ENCODE peak calls at places on chromosomes 2 and 18, in four cellular contexts. One of them, this sample, is unnamed.

GRCh38 chr18:5298156-5298852 is 2.8 kb upstream of the ZBTB14 start:
- DNase-seq in heart right ventricle: no peak
- DNase-seq in trophoblast cell: no peak
- DNase-seq in CD4-positive, alpha-beta memory T cell: no peak
- DNase-seq in this sample: no peak

GRCh38 chr2:41949541-41950439 is 98.0 kb upstream of the PKDCC start:
- DNase-seq in heart right ventricle: no peak
- DNase-seq in trophoblast cell: no peak
- DNase-seq in CD4-positive, alpha-beta memory T cell: no peak
- DNase-seq in this sample: no peak

GRCh38 chr2:15271941-15272340 is 289.2 kb downstream of the NBAS start:
- DNase-seq in heart right ventricle: no peak
- DNase-seq in trophoblast cell: no peak
- DNase-seq in CD4-positive, alpha-beta memory T cell: no peak
- DNase-seq in this sample: no peak

GRCh38 chr2:217970206-217970605 is 32.6 kb downstream of the TNS1 start:
- DNase-seq in heart right ventricle: no peak
- DNase-seq in trophoblast cell: no peak
- DNase-seq in CD4-positive, alpha-beta memory T cell: no peak
- DNase-seq in this sample: no peak

GRCh38 chr2:75466708-75467311 is 93.9 kb downstream of the EVA1A start:
- DNase-seq in heart right ventricle: no peak
- DNase-seq in trophoblast cell: peak; percentile 24
- DNase-seq in CD4-positive, alpha-beta memory T cell: no peak
- DNase-seq in this sample: peak; percentile 15

GRCh38 chr2:24330161-24330560 is 30.2 kb downstream of the ITSN2 start:
- DNase-seq in heart right ventricle: no peak
- DNase-seq in trophoblast cell: no peak
- DNase-seq in CD4-positive, alpha-beta memory T cell: no peak
- DNase-seq in this sample: peak; percentile 47

GRCh38 chr2:17355608-17356329 is 162.5 kb downstream of the RAD51AP2 start:
- DNase-seq in heart right ventricle: no peak
- DNase-seq in trophoblast cell: no peak
- DNase-seq in CD4-positive, alpha-beta memory T cell: no peak
- DNase-seq in this sample: no peak

GRCh38 chr2:173415663-173416469 is 61.2 kb downstream of the CDCA7 start:
- DNase-seq in heart right ventricle: no peak
- DNase-seq in trophoblast cell: no peak
- DNase-seq in CD4-positive, alpha-beta memory T cell: no peak
- DNase-seq in this sample: no peak

GRCh38 chr2:226796012-226796839 is 3.4 kb downstream of the IRS1 start:
- DNase-seq in heart right ventricle: peak; percentile 25
- DNase-seq in trophoblast cell: no peak
- DNase-seq in CD4-positive, alpha-beta memory T cell: no peak
- DNase-seq in this sample: peak; percentile 9

GRCh38 chr2:158478237-158478636 is 21.5 kb downstream of the PKP4 start:
- DNase-seq in heart right ventricle: no peak
- DNase-seq in trophoblast cell: no peak
- DNase-seq in CD4-positive, alpha-beta memory T cell: no peak
- DNase-seq in this sample: no peak

GRCh38 chr2:166127217-166128155 is at the start of gene SCN1A:
- DNase-seq in heart right ventricle: no peak
- DNase-seq in trophoblast cell: no peak
- DNase-seq in CD4-positive, alpha-beta memory T cell: peak; percentile 24
- DNase-seq in this sample: peak; percentile 9

GRCh38 chr2:127690696-127691095 is 10.6 kb upstream of the SFT2D3 start:
- DNase-seq in heart right ventricle: no peak
- DNase-seq in trophoblast cell: no peak
- DNase-seq in CD4-positive, alpha-beta memory T cell: no peak
- DNase-seq in this sample: no peak

GRCh38 chr2:182504903-182505302 is 78.1 kb upstream of the PDE1A start:
- DNase-seq in heart right ventricle: no peak
- DNase-seq in trophoblast cell: peak; percentile 74
- DNase-seq in CD4-positive, alpha-beta memory T cell: no peak
- DNase-seq in this sample: no peak

GRCh38 chr2:159200498-159200897 is 86.0 kb downstream of the WDSUB1 start:
- DNase-seq in heart right ventricle: no peak
- DNase-seq in trophoblast cell: no peak
- DNase-seq in CD4-positive, alpha-beta memory T cell: no peak
- DNase-seq in this sample: no peak

GRCh38 chr2:85189606-85190270 is 56.5 kb downstream of the TCF7L1 start:
- DNase-seq in heart right ventricle: no peak
- DNase-seq in trophoblast cell: no peak
- DNase-seq in CD4-positive, alpha-beta memory T cell: no peak
- DNase-seq in this sample: no peak

GRCh38 chr18:62505669-62506494 is 16.9 kb upstream of the ZCCHC2 start:
- DNase-seq in heart right ventricle: no peak
- DNase-seq in trophoblast cell: no peak
- DNase-seq in CD4-positive, alpha-beta memory T cell: peak; percentile 46
- DNase-seq in this sample: peak; percentile 57

GRCh38 chr2:191811807-191812602 is 34.9 kb downstream of the CAVIN2 start:
- DNase-seq in heart right ventricle: peak; percentile 36
- DNase-seq in trophoblast cell: peak; percentile 52
- DNase-seq in CD4-positive, alpha-beta memory T cell: peak; percentile 5
- DNase-seq in this sample: no peak

GRCh38 chr2:167215595-167215994 is 327.3 kb downstream of the XIRP2 start:
- DNase-seq in heart right ventricle: no peak
- DNase-seq in trophoblast cell: no peak
- DNase-seq in CD4-positive, alpha-beta memory T cell: no peak
- DNase-seq in this sample: no peak

GRCh38 chr2:180161415-180161814 is 154.3 kb upstream of the CWC22 start:
- DNase-seq in heart right ventricle: no peak
- DNase-seq in trophoblast cell: no peak
- DNase-seq in CD4-positive, alpha-beta memory T cell: no peak
- DNase-seq in this sample: no peak

GRCh38 chr2:169933124-169933711 is 106.0 kb downstream of the UBR3 start:
- DNase-seq in heart right ventricle: no peak
- DNase-seq in trophoblast cell: no peak
- DNase-seq in CD4-positive, alpha-beta memory T cell: no peak
- DNase-seq in this sample: no peak

GRCh38 chr2:60450488-60450887 is 103.0 kb downstream of the BCL11A start:
- DNase-seq in heart right ventricle: no peak
- DNase-seq in trophoblast cell: no peak
- DNase-seq in CD4-positive, alpha-beta memory T cell: no peak
- DNase-seq in this sample: no peak
- H3K4me3 ChIP-seq in heart right ventricle: no peak overlapping the region
- H3K4me3 ChIP-seq in trophoblast cell: no peak overlapping the region
- H3K4me3 ChIP-seq in CD4-positive, alpha-beta memory T cell: no peak overlapping the region
- H3K4me3 ChIP-seq in this sample: no peak overlapping the region

GRCh38 chr2:205696541-205697441 is 14.5 kb downstream of the NRP2 start:
- DNase-seq in heart right ventricle: no peak
- DNase-seq in trophoblast cell: peak; percentile 66
- DNase-seq in CD4-positive, alpha-beta memory T cell: no peak
- DNase-seq in this sample: no peak

GRCh38 chr2:205701509-205701908 is 19.2 kb downstream of the NRP2 start:
- DNase-seq in heart right ventricle: no peak
- DNase-seq in trophoblast cell: no peak
- DNase-seq in CD4-positive, alpha-beta memory T cell: no peak
- DNase-seq in this sample: no peak

GRCh38 chr2:205700331-205701132 is 18.2 kb downstream of the NRP2 start:
- DNase-seq in heart right ventricle: no peak
- DNase-seq in trophoblast cell: no peak
- DNase-seq in CD4-positive, alpha-beta memory T cell: no peak
- DNase-seq in this sample: no peak

GRCh38 chr2:205699554-205700289 is 17.4 kb downstream of the NRP2 start:
- DNase-seq in heart right ventricle: no peak
- DNase-seq in trophoblast cell: no peak
- DNase-seq in CD4-positive, alpha-beta memory T cell: no peak
- DNase-seq in this sample: no peak

GRCh38 chr2:205698556-205699282 is 16.4 kb downstream of the NRP2 start:
- DNase-seq in heart right ventricle: no peak
- DNase-seq in trophoblast cell: no peak
- DNase-seq in CD4-positive, alpha-beta memory T cell: no peak
- DNase-seq in this sample: no peak
- H3K4me3 ChIP-seq in heart right ventricle: no peak overlapping the region
- H3K4me3 ChIP-seq in trophoblast cell: no peak overlapping the region
- H3K4me3 ChIP-seq in CD4-positive, alpha-beta memory T cell: no peak overlapping the region
- H3K4me3 ChIP-seq in this sample: no peak overlapping the region

DNA sequence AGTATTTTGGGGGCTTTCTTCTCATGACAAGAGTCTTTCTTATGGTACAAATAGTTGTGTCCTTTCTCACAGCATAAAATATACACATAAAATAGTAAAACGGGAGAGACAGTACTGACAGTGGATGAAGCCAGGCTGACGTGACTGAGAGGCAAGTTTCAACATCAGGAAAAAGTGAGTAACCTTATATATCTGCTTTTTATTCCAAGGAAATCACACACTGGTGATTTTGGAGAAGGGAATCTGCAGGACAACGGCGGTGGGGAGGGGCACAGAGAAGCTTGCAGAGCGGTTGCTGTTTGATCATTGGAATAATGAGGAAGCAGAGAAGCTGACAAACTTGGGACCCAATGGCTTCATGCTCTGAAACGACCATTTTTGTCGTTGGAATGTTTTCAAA is 130.6 kb upstream of the ZNF236 start:
- DNase-seq in heart right ventricle: no peak
- DNase-seq in trophoblast cell: no peak
- DNase-seq in CD4-positive, alpha-beta memory T cell: no peak
- DNase-seq in this sample: no peak
- H3K4me3 ChIP-seq in heart right ventricle: no peak overlapping the region
- H3K4me3 ChIP-seq in trophoblast cell: no peak overlapping the region
- H3K4me3 ChIP-seq in CD4-positive, alpha-beta memory T cell: no peak overlapping the region
- H3K4me3 ChIP-seq in this sample: no peak overlapping the region

GRCh38 chr2:241482126-241482525 is 26.3 kb downstream of the STK25 start:
- DNase-seq in heart right ventricle: no peak
- DNase-seq in trophoblast cell: no peak
- DNase-seq in CD4-positive, alpha-beta memory T cell: no peak
- DNase-seq in this sample: no peak
- H3K4me3 ChIP-seq in heart right ventricle: no peak overlapping the region
- H3K4me3 ChIP-seq in trophoblast cell: no peak overlapping the region
- H3K4me3 ChIP-seq in CD4-positive, alpha-beta memory T cell: no peak overlapping the region
- H3K4me3 ChIP-seq in this sample: no peak overlapping the region

GRCh38 chr2:103738108-103738507 is 976.3 kb downstream of the TMEM182 start:
- DNase-seq in heart right ventricle: no peak
- DNase-seq in trophoblast cell: no peak
- DNase-seq in CD4-positive, alpha-beta memory T cell: no peak
- DNase-seq in this sample: no peak
- H3K4me3 ChIP-seq in heart right ventricle: no peak overlapping the region
- H3K4me3 ChIP-seq in trophoblast cell: no peak overlapping the region
- H3K4me3 ChIP-seq in CD4-positive, alpha-beta memory T cell: no peak overlapping the region
- H3K4me3 ChIP-seq in this sample: no peak overlapping the region

GRCh38 chr2:196991061-196991460 is 64.6 kb upstream of the PGAP1 start:
- DNase-seq in heart right ventricle: no peak
- DNase-seq in trophoblast cell: no peak
- DNase-seq in CD4-positive, alpha-beta memory T cell: no peak
- DNase-seq in this sample: no peak

GRCh38 chr2:196987654-196988364 is 61.3 kb upstream of the PGAP1 start:
- DNase-seq in heart right ventricle: no peak
- DNase-seq in trophoblast cell: peak; percentile 68
- DNase-seq in CD4-positive, alpha-beta memory T cell: no peak
- DNase-seq in this sample: no peak

GRCh38 chr2:196988599-196988998 is 62.1 kb upstream of the PGAP1 start:
- DNase-seq in heart right ventricle: no peak
- DNase-seq in trophoblast cell: no peak
- DNase-seq in CD4-positive, alpha-beta memory T cell: no peak
- DNase-seq in this sample: no peak

GRCh38 chr2:196990092-196990491 is 63.6 kb upstream of the PGAP1 start:
- DNase-seq in heart right ventricle: no peak
- DNase-seq in trophoblast cell: no peak
- DNase-seq in CD4-positive, alpha-beta memory T cell: no peak
- DNase-seq in this sample: no peak

GRCh38 chr2:196989496-196989895 is 63.0 kb upstream of the PGAP1 start:
- DNase-seq in heart right ventricle: no peak
- DNase-seq in trophoblast cell: no peak
- DNase-seq in CD4-positive, alpha-beta memory T cell: no peak
- DNase-seq in this sample: no peak
- H3K4me3 ChIP-seq in heart right ventricle: no peak overlapping the region
- H3K4me3 ChIP-seq in trophoblast cell: no peak overlapping the region
- H3K4me3 ChIP-seq in CD4-positive, alpha-beta memory T cell: no peak overlapping the region
- H3K4me3 ChIP-seq in this sample: no peak overlapping the region

GRCh38 chr18:57771183-57771582 is 31.9 kb downstream of the ATP8B1 start:
- DNase-seq in heart right ventricle: no peak
- DNase-seq in trophoblast cell: no peak
- DNase-seq in CD4-positive, alpha-beta memory T cell: no peak
- DNase-seq in this sample: no peak
- H3K4me3 ChIP-seq in heart right ventricle: no peak overlapping the region
- H3K4me3 ChIP-seq in trophoblast cell: no peak overlapping the region
- H3K4me3 ChIP-seq in CD4-positive, alpha-beta memory T cell: no peak overlapping the region
- H3K4me3 ChIP-seq in this sample: no peak overlapping the region

GRCh38 chr2:236571161-236571560 is 1.5 kb downstream of the ACKR3 start:
- DNase-seq in heart right ventricle: no peak
- DNase-seq in trophoblast cell: no peak
- DNase-seq in CD4-positive, alpha-beta memory T cell: no peak
- DNase-seq in this sample: no peak

GRCh38 chr2:236568922-236569592 is 568 bp upstream of the ACKR3 start:
- DNase-seq in heart right ventricle: no peak
- DNase-seq in trophoblast cell: no peak
- DNase-seq in CD4-positive, alpha-beta memory T cell: no peak
- DNase-seq in this sample: no peak

GRCh38 chr2:236568068-236568921 is 1.3 kb upstream of the ACKR3 start:
- DNase-seq in heart right ventricle: peak; percentile 71
- DNase-seq in trophoblast cell: peak; percentile 52
- DNase-seq in CD4-positive, alpha-beta memory T cell: peak; percentile 24
- DNase-seq in this sample: peak; percentile 78

GRCh38 chr2:236570081-236570979 is 705 bp downstream of the ACKR3 start:
- DNase-seq in heart right ventricle: no peak
- DNase-seq in trophoblast cell: no peak
- DNase-seq in CD4-positive, alpha-beta memory T cell: no peak
- DNase-seq in this sample: peak; percentile 30

DNA sequence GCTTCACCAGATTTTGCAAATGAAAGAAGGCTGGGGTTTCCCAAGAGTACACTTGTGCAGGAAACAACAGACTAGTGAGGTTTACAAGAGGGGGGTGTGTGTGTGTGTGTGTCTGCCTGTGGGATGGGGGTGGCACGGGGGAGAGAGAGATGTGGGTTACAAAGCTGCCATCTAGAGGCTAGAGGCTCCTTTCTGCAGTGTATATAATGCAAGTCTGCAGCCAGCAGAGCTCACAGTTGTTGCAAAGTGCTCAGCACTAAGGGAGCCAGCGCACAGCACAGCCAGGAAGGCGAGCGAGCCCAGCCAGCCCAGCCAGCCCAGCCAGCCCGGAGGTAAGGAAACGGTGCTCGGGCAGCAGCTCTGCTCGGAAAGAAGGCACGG is at the start of gene ACKR3:
- DNase-seq in heart right ventricle: peak; percentile 75
- DNase-seq in trophoblast cell: peak; percentile 63
- DNase-seq in CD4-positive, alpha-beta memory T cell: peak; percentile 78
- DNase-seq in this sample: peak; percentile 79
- H3K4me3 ChIP-seq in heart right ventricle: peak within 1 kb of the TSS; percentile 50
- H3K4me3 ChIP-seq in trophoblast cell: peak within 1 kb of the TSS; percentile 74
- H3K4me3 ChIP-seq in CD4-positive, alpha-beta memory T cell: no peak within 1 kb of the TSS
- H3K4me3 ChIP-seq in this sample: peak within 1 kb of the TSS; percentile 58